ENCODE peak calls at places on chromosomes 6 and 20, in ten cellular contexts. D is psoas muscle, O is dorsolateral prefrontal cortex, M is BJ, B is epithelial cell of esophagus, S is lower lobe of right lung, V is spleen, R is hepatocyte, F is AG04449, J is mucosa of descending colon. C is an unnamed sample.

GRCh38 chr6:34981951-34982350 is 92.9 kb downstream of the ANKS1A start:
- DNase-seq in J (no peak), D (no peak), V (no peak), R (no peak), O (no peak), S (no peak), M (no peak), B (no peak), F (no peak), C (no peak)

GRCh38 chr20:45779011-45779915 is 12.4 kb downstream of the WFDC3 start:
- DNase-seq in F (peak), D (peak), V (no peak), B (peak), R (peak), M (peak), J (peak), O (peak), S (peak), C (peak)

GRCh38 chr6:29071831-29072723 is 15.0 kb downstream of the OR2B3 start:
- DNase-seq in R (peak), V (no peak), O (no peak), D (no peak), M (no peak), B (peak), F (no peak), J (no peak), S (no peak), C (no peak)

GRCh38 chr6:89792881-89793280 is 26.7 kb downstream of the MDN1 start:
- DNase-seq in J (no peak), M (no peak), D (no peak), R (peak), O (no peak), B (peak), S (no peak), V (no peak), F (no peak), C (no peak)

GRCh38 chr6:16898640-16899428 is 137.6 kb upstream of the ATXN1 start:
- DNase-seq in R (no peak), J (no peak), O (no peak), F (no peak), S (no peak), B (no peak), V (no peak), D (no peak), M (no peak), C (no peak)

GRCh38 chr6:141724731-141725130 is 408.0 kb upstream of the GJE1 start:
- DNase-seq in J (no peak), O (no peak), R (no peak), F (no peak), S (no peak), M (no peak), B (no peak), V (no peak), D (no peak), C (no peak)

GRCh38 chr6:138089325-138089724 is 17.9 kb downstream of the PERP start:
- DNase-seq in J (no peak), S (no peak), O (no peak), F (no peak), B (peak), V (no peak), R (no peak), D (no peak), M (no peak), C (no peak)

GRCh38 chr20:31633339-31633914 is 4.3 kb upstream of the COX4I2 start:
- DNase-seq in J (no peak), B (no peak), O (no peak), F (no peak), V (peak), R (peak), M (no peak), D (no peak), S (peak), C (no peak)

GRCh38 chr20:64080013-64080812 is at the start of gene OPRL1:
- DNase-seq in V (peak), J (no peak), B (no peak), F (no peak), O (no peak), S (no peak), M (no peak), D (peak), R (no peak), C (no peak)

GRCh38 chr6:149334682-149335160 is 17.2 kb downstream of the TAB2 start:
- DNase-seq in S (no peak), V (no peak), R (peak), D (no peak), M (peak), B (peak), F (peak), O (no peak), J (no peak), C (peak)

GRCh38 chr6:121867095-121867494 is 431.6 kb downstream of the GJA1 start:
- DNase-seq in O (no peak), M (no peak), F (no peak), D (no peak), R (no peak), J (no peak), S (no peak), V (no peak), B (no peak), C (no peak)

GRCh38 chr20:49853640-49854039 is 41.0 kb downstream of the SLC9A8 start:
- DNase-seq in R (peak), O (no peak), F (no peak), M (no peak), D (no peak), V (no peak), B (peak), S (no peak), J (no peak), C (peak)

GRCh38 chr6:132812756-132813172 is 1.6 kb upstream of the RPS12 start:
- DNase-seq in D (no peak), B (peak), V (no peak), J (no peak), R (no peak), S (no peak), M (no peak), O (no peak), F (no peak), C (no peak)

GRCh38 chr6:121321282-121321681 is 13.0 kb downstream of the TBC1D32 start:
- DNase-seq in D (no peak), M (no peak), S (no peak), B (no peak), V (no peak), O (no peak), J (no peak), R (no peak), F (no peak), C (no peak)

GRCh38 chr6:158654498-158654897 is 4.6 kb downstream of the SYTL3 start:
- DNase-seq in B (peak), D (peak), M (peak), F (no peak), R (peak), V (peak), O (peak), J (peak), S (peak), C (no peak)

GRCh38 chr6:98016565-98016964 is 733.5 kb upstream of the MMS22L start:
- DNase-seq in F (no peak), D (no peak), B (no peak), M (no peak), O (no peak), J (no peak), V (no peak), R (no peak), S (no peak), C (no peak)

GRCh38 chr6:135250751-135251356 is 69.7 kb downstream of the MYB start:
- DNase-seq in F (no peak), S (no peak), O (no peak), R (no peak), M (no peak), D (no peak), B (no peak), V (no peak), J (peak), C (no peak)

GRCh38 chr6:25237579-25237978 is 41.6 kb upstream of the CARMIL1 start:
- DNase-seq in B (no peak), O (no peak), F (no peak), V (no peak), M (peak), S (no peak), R (no peak), D (no peak), J (no peak), C (no peak)

GRCh38 chr6:4774715-4775590 is 1.3 kb upstream of the CDYL start:
- DNase-seq in S (peak), D (peak), O (no peak), R (peak), M (no peak), F (no peak), J (peak), B (peak), V (no peak), C (no peak)

GRCh38 chr20:19917110-19917509 is 100.1 kb upstream of the NAA20 start:
- DNase-seq in S (no peak), D (no peak), R (no peak), F (no peak), M (no peak), V (no peak), O (no peak), J (no peak), B (no peak), C (no peak)

GRCh38 chr6:168201383-168201782 is 118.2 kb downstream of the DACT2 start:
- DNase-seq in S (no peak), F (no peak), B (no peak), M (no peak), D (no peak), J (no peak), R (peak), O (no peak), V (no peak), C (no peak)

GRCh38 chr6:147944122-147944521 is 398.5 kb upstream of the SASH1 start:
- DNase-seq in D (no peak), V (no peak), J (no peak), S (no peak), M (no peak), O (no peak), R (no peak), B (no peak), F (no peak), C (no peak)

GRCh38 chr20:3312940-3313656 is 74.1 kb upstream of the SLC4A11 start:
- DNase-seq in S (no peak), R (peak), D (no peak), F (peak), M (peak), V (no peak), B (peak), J (no peak), O (no peak), C (peak)

GRCh38 chr20:19396466-19397081 is 184.1 kb downstream of the SLC24A3 start:
- DNase-seq in S (no peak), B (no peak), F (no peak), R (no peak), V (no peak), M (no peak), D (no peak), J (no peak), O (no peak), C (no peak)

GRCh38 chr20:33694666-33695065 is 8.5 kb upstream of the E2F1 start:
- DNase-seq in J (no peak), M (no peak), R (no peak), D (no peak), F (no peak), O (no peak), V (no peak), S (no peak), B (no peak), C (no peak)

GRCh38 chr6:131216277-131216676 is 81.0 kb downstream of the AKAP7 start:
- DNase-seq in S (no peak), M (no peak), J (no peak), B (no peak), F (no peak), V (no peak), R (no peak), O (no peak), D (no peak), C (no peak)

GRCh38 chr6:25456249-25456648 is 177.1 kb downstream of the CARMIL1 start:
- DNase-seq in R (no peak), O (no peak), B (no peak), J (no peak), D (no peak), S (no peak), M (no peak), V (no peak), F (no peak), C (no peak)

GRCh38 chr20:49395183-49395582 is 87.3 kb downstream of the KCNB1 start:
- DNase-seq in O (no peak), R (no peak), F (no peak), M (no peak), B (no peak), S (no peak), D (peak), V (no peak), J (no peak), C (no peak)

GRCh38 chr20:36279362-36279761 is 26.8 kb upstream of the DLGAP4 start:
- DNase-seq in S (no peak), J (no peak), O (no peak), V (no peak), B (no peak), D (peak), M (no peak), F (no peak), R (no peak), C (no peak)

GRCh38 chr20:36527331-36528125 is 13.8 kb upstream of the MYL9 start:
- DNase-seq in O (no peak), F (no peak), M (no peak), V (no peak), D (no peak), R (no peak), S (no peak), B (no peak), J (no peak), C (no peak)

GRCh38 chr20:17902531-17903083 is 66.0 kb downstream of the SNX5 start:
- DNase-seq in J (no peak), O (no peak), V (no peak), R (no peak), M (no peak), S (no peak), D (no peak), B (no peak), F (no peak), C (no peak)

GRCh38 chr6:82178084-82178758 is 69.3 kb downstream of the IBTK start:
- DNase-seq in R (no peak), B (peak), O (no peak), S (no peak), J (no peak), D (no peak), V (no peak), F (peak), M (no peak), C (no peak)

GRCh38 chr6:79796197-79796596 is 151.2 kb downstream of the ELOVL4 start:
- DNase-seq in R (no peak), B (no peak), F (no peak), O (no peak), J (no peak), S (no peak), D (no peak), V (no peak), M (no peak), C (no peak)

GRCh38 chr6:158292016-158292415 is 20.2 kb upstream of the TULP4 start:
- DNase-seq in B (no peak), F (no peak), J (no peak), V (no peak), R (no peak), M (no peak), D (no peak), O (no peak), S (no peak), C (no peak)

DNA sequence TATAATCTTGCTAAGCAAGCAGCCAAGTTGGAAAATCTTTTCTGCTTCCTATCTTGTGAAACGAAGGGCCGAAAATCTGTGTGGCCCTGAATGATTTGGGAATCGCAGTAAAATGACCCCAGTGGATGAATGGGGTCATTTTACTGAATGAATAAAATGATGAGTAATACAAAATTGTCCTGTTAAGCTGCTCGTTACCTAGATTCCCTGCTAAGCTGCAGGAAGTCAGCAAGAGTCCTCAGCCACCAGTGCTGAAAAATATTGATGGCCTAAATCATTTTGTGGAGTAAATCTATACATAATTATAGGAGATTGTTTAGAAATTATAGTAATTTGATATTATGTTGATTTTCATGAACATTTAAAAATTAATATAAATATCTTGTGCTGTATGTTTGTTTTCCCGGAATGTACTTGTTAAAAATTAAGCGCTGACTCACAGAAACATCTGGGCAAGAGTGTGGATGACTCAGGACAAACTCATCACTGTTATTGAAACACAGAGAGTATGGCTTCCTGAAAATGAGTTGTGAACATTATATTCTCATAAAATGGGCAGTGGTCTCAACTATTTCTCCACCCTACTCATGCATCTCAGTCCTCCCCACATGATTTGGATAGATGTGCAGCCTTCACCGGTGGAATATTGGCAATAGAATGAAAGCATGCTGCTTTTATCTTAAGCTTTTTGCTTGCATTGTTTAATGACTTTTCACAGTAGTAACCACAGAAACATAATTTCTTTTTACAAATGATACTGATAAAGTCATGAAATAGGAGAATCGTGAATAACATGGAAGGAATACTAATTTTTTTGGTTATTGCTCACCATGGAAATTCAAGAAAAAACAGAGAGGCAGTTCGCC is 36.2 kb upstream of the RGS17 start:
- DNase-seq in S (no peak), B (peak), D (no peak), F (no peak), M (peak), V (no peak), O (no peak), R (no peak), J (no peak), C (peak)
- H3K4me3 ChIP-seq in S (no peak), B (no peak), D (no peak), F (peak), M (no peak), V (no peak), O (no peak), R (no peak), J (no peak), C (peak)

GRCh38 chr20:11180186-11180585 is 506.4 kb upstream of the JAG1 start:
- DNase-seq in S (no peak), D (no peak), M (no peak), J (no peak), R (no peak), O (no peak), B (no peak), F (no peak), V (no peak), C (no peak)

GRCh38 chr20:11176431-11176830 is 502.6 kb upstream of the JAG1 start:
- DNase-seq in S (no peak), V (no peak), O (no peak), R (no peak), B (no peak), F (no peak), M (no peak), J (no peak), D (no peak), C (no peak)

GRCh38 chr20:11182715-11183114 is 508.9 kb upstream of the JAG1 start:
- DNase-seq in S (no peak), V (no peak), M (no peak), D (no peak), F (no peak), J (no peak), R (no peak), B (peak), O (no peak), C (no peak)

GRCh38 chr20:11181964-11182363 is 508.2 kb upstream of the JAG1 start:
- DNase-seq in R (no peak), M (no peak), B (no peak), F (no peak), D (no peak), J (no peak), O (no peak), S (no peak), V (no peak), C (no peak)

DNA sequence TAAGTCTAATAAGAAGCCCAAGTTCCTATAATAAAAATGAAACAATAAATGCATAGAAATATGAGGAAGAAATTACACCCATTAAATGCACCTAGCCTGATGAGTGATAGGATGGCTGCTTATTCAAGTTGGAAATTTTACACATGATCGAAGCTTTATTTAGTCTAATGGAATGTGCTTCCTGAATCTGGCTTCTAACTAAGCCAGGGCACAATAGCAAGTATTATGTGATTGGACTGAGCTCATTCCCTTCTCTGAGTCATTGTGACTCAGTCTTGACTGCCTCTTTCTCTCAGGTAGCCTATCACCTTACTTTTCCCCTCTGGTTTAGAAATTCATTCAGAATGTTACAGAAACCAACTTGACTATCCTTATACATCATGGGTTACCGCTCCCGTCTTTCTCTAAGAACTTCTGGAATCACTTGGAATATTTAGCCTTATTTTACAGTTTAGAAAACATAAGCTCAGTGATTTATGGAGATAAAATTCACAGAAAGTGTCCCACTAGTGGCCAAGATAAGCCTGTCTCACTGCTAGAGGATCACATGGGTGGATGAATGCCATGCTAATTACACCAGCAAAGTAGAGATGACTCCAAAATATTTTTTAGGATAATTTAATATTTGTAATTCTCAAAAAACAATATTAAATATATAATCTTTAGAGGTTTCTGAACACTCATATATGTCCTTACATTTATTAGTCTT is 505.3 kb upstream of the JAG1 start:
- DNase-seq in B (peak), O (no peak), M (no peak), S (no peak), F (peak), J (no peak), V (no peak), R (no peak), D (no peak), C (peak)
- TF ChIP-seq CTCF in B (peak), O (no peak), M (no peak), S (no peak), F (no peak), J (no peak), V (no peak), R (no peak), D (peak), C (peak)

GRCh38 chr6:126352514-126352913 is 12.6 kb downstream of the CENPW start:
- DNase-seq in F (no peak), B (no peak), S (no peak), O (no peak), J (no peak), R (no peak), D (no peak), M (no peak), V (no peak), C (no peak)
- H3K4me3 ChIP-seq in F (no peak), B (no peak), S (no peak), O (no peak), J (no peak), R (no peak), D (no peak), M (no peak), V (no peak), C (no peak)

GRCh38 chr6:155152211-155153076 is 111.4 kb upstream of the CLDN20 start:
- DNase-seq in F (no peak), D (no peak), S (no peak), J (no peak), O (no peak), M (no peak), V (no peak), B (no peak), R (no peak), C (no peak)
- TF ChIP-seq CTCF in F (peak), D (no peak), S (no peak), J (no peak), O (no peak), M (peak), V (no peak), B (peak), R (no peak), C (no peak)

GRCh38 chr6:33323623-33323948 is 6.0 kb upstream of the ZBTB22 start:
- DNase-seq in J (peak), D (no peak), V (peak), M (no peak), O (no peak), F (no peak), B (no peak), S (no peak), R (no peak), C (no peak)
- H3K4me3 ChIP-seq in J (peak), D (peak), V (peak), M (peak), O (peak), F (peak), B (peak), S (peak), R (peak), C (peak)

C was measured in epithelial cell of proximal tubule.